ENCODE peak calls at places on chromosomes 13 and 19, in four cellular contexts. One of them, this sample, is unnamed.

GRCh38 chr19:19823916-19824315 is 2.4 kb upstream of the ZNF506 start:
- DNase-seq in neural progenitor cell: no peak
- DNase-seq in germinal center: no peak
- DNase-seq in C1 segment of cervical spinal cord: no peak
- DNase-seq in this sample: no peak

GRCh38 chr13:33536639-33537425 is 251.3 kb upstream of the STARD13 start:
- DNase-seq in germinal center: no peak
- DNase-seq in C1 segment of cervical spinal cord: peak
- DNase-seq in neural progenitor cell: no peak
- DNase-seq in this sample: no peak

GRCh38 chr13:20090349-20090748 is 70.5 kb downstream of the GJA3 start:
- DNase-seq in C1 segment of cervical spinal cord: no peak
- DNase-seq in neural progenitor cell: no peak
- DNase-seq in germinal center: no peak
- DNase-seq in this sample: no peak

GRCh38 chr19:38801359-38802095 is 11.2 kb downstream of the LGALS4 start:
- DNase-seq in neural progenitor cell: no peak
- DNase-seq in germinal center: no peak
- DNase-seq in C1 segment of cervical spinal cord: no peak
- DNase-seq in this sample: no peak

GRCh38 chr19:49512970-49513745 is 697 bp downstream of the FCGRT start:
- DNase-seq in germinal center: peak
- DNase-seq in C1 segment of cervical spinal cord: no peak
- DNase-seq in neural progenitor cell: peak
- DNase-seq in this sample: peak

GRCh38 chr19:55283548-55284393 is at the start of gene BRSK1:
- DNase-seq in neural progenitor cell: peak
- DNase-seq in C1 segment of cervical spinal cord: peak
- DNase-seq in germinal center: no peak
- DNase-seq in this sample: peak

GRCh38 chr19:16088985-16089846 is 12.9 kb downstream of the TPM4 start:
- DNase-seq in C1 segment of cervical spinal cord: no peak
- DNase-seq in neural progenitor cell: no peak
- DNase-seq in germinal center: no peak
- DNase-seq in this sample: no peak

GRCh38 chr13:33279898-33280549 is 5.5 kb downstream of the STARD13 start:
- DNase-seq in germinal center: no peak
- DNase-seq in C1 segment of cervical spinal cord: no peak
- DNase-seq in neural progenitor cell: no peak
- DNase-seq in this sample: peak

GRCh38 chr13:77326905-77327604 is at the start of gene MYCBP2:
- DNase-seq in neural progenitor cell: peak
- DNase-seq in germinal center: peak
- DNase-seq in C1 segment of cervical spinal cord: peak
- DNase-seq in this sample: peak

This sample was measured in mesendoderm.